ENCODE peak calls at places on chromosomes 5 and 9, in seven cellular contexts. U is mucosa of gallbladder; H is HAP-1; O is foreskin fibroblast; C is COR-L47; J is uterus; A is stimulated activated CD4-positive, alpha-beta T cell treated with anti-CD3 and anti-CD28 coated beads, Interleukin-4, amount 100 ng/mL, for 48 hours. M is an unnamed sample.
A peak's percentile ranks its signal among the peaks of the same experiment; 100 is the strongest.

GRCh38 chr9:125277411-125277810 is 15.8 kb downstream of the GAPVD1 start:
- DNase-seq in J (no peak), O (no peak), A (no peak), C (no peak), H (no peak), U (no peak), M (no peak)

GRCh38 chr9:23826120-23826629 is at the start of gene ELAVL2:
- DNase-seq in H (peak; percentile 96), O (peak; percentile 66), U (peak; percentile 80), J (peak; percentile 89), C (peak; percentile 97), A (peak; percentile 18), M (peak; percentile 75)

GRCh38 chr5:95448836-95449235 is 57.7 kb downstream of the FAM81B start:
- DNase-seq in O (no peak), A (no peak), C (peak; percentile 9), J (no peak), H (no peak), U (no peak), M (no peak)

GRCh38 chr5:163631846-163632245 is 126.4 kb downstream of the MAT2B start:
- DNase-seq in J (no peak), O (no peak), U (no peak), H (no peak), C (no peak), A (no peak), M (no peak)

GRCh38 chr9:92870289-92870688 is 7.5 kb downstream of the ZNF484 start:
- DNase-seq in J (no peak), O (no peak), C (no peak), H (no peak), U (no peak), A (no peak), M (no peak)

GRCh38 chr9:5113994-5114748 is 71.3 kb downstream of the INSL6 start:
- DNase-seq in H (no peak), O (no peak), J (no peak), A (no peak), U (no peak), C (no peak), M (no peak)

GRCh38 chr5:143448518-143448917 is 45.0 kb upstream of the NR3C1 start:
- DNase-seq in A (no peak), O (no peak), H (no peak), C (no peak), U (no peak), J (no peak), M (no peak)

GRCh38 chr9:18438951-18439350 is 35.0 kb upstream of the ADAMTSL1 start:
- DNase-seq in H (no peak), C (no peak), O (no peak), J (no peak), A (no peak), U (no peak), M (no peak)

GRCh38 chr5:116448450-116448849 is 126.2 kb downstream of the SEMA6A start:
- DNase-seq in C (no peak), J (no peak), U (no peak), O (no peak), A (no peak), H (no peak), M (no peak)

GRCh38 chr9:83425240-83425639 is 113.0 kb downstream of the FRMD3 start:
- DNase-seq in H (no peak), O (no peak), U (no peak), J (no peak), A (no peak), C (no peak), M (no peak)